ENCODE peak calls at places on chromosome 3, in six cellular contexts. C, R, S, W, Q and T are unnamed samples.

GRCh38 chr3:72977463-72977862 is 19.1 kb upstream of the PPP4R2 start:
- DNase-seq in C (no peak), R (no peak), S (no peak), W (no peak), Q (peak; percentile 63), T (no peak)

GRCh38 chr3:37859354-37859753 is 2.3 kb upstream of the CTDSPL start:
- DNase-seq in C (no peak), R (no peak), S (no peak), W (no peak), Q (no peak), T (no peak)

GRCh38 chr3:106168941-106169340 is 300.1 kb upstream of the CBLB start:
- DNase-seq in C (no peak), R (no peak), S (no peak), W (no peak), Q (no peak), T (no peak)

GRCh38 chr3:105527538-105527937 is 160.8 kb downstream of the ALCAM start:
- DNase-seq in C (no peak), R (no peak), S (no peak), W (no peak), Q (no peak), T (no peak)

GRCh38 chr3:76039431-76039830 is 254.1 kb upstream of the ZNF717 start:
- DNase-seq in C (no peak), R (no peak), S (no peak), W (no peak), Q (no peak), T (no peak)

GRCh38 chr3:55728461-55729100 is 241.5 kb upstream of the WNT5A start:
- DNase-seq in C (no peak), R (no peak), S (no peak), W (no peak), Q (no peak), T (no peak)

GRCh38 chr3:49671291-49672288 is 2.6 kb upstream of the APEH start:
- DNase-seq in C (peak; percentile 59), R (peak; percentile 44), S (peak; percentile 45), W (peak; percentile 77), Q (peak; percentile 83), T (peak; percentile 80)

GRCh38 chr3:110894574-110894973 is 177.0 kb upstream of the NECTIN3 start:
- DNase-seq in C (no peak), R (no peak), S (no peak), W (no peak), Q (no peak), T (no peak)

GRCh38 chr3:22836131-22836530 is 367.0 kb upstream of the UBE2E2 start:
- DNase-seq in C (no peak), R (no peak), S (no peak), W (no peak), Q (no peak), T (no peak)

GRCh38 chr3:10622456-10622855 is 117.1 kb upstream of the ATP2B2 start:
- DNase-seq in C (no peak), R (no peak), S (no peak), W (no peak), Q (no peak), T (no peak)

GRCh38 chr3:100033814-100034490 is 80.3 kb downstream of the FILIP1L start:
- DNase-seq in C (no peak), R (no peak), S (no peak), W (no peak), Q (no peak), T (no peak)

GRCh38 chr3:188041193-188041592 is 112.8 kb upstream of the LPP start:
- DNase-seq in C (no peak), R (no peak), S (no peak), W (no peak), Q (no peak), T (no peak)

GRCh38 chr3:18424213-18424861 is 802 bp downstream of the SATB1 start:
- DNase-seq in C (peak; percentile 7), R (peak; percentile 18), S (no peak), W (no peak), Q (peak; percentile 2), T (no peak)

GRCh38 chr3:35487396-35487795 is 151.9 kb upstream of the ARPP21 start:
- DNase-seq in C (no peak), R (no peak), S (no peak), W (no peak), Q (no peak), T (no peak)

GRCh38 chr3:127395663-127396320 is 107.9 kb upstream of the PRR20G start:
- DNase-seq in C (no peak), R (no peak), S (no peak), W (no peak), Q (no peak), T (no peak)

GRCh38 chr3:124007186-124007585 is 15.3 kb upstream of the ROPN1 start:
- DNase-seq in C (no peak), R (no peak), S (no peak), W (no peak), Q (peak; percentile 18), T (no peak)

GRCh38 chr3:98901032-98901464 is 447 bp downstream of the DCBLD2 start:
- DNase-seq in C (no peak), R (peak; percentile 49), S (no peak), W (peak; percentile 60), Q (peak; percentile 46), T (peak; percentile 21)

GRCh38 chr3:190089711-190090110 is 31.0 kb downstream of the P3H2 start:
- DNase-seq in C (no peak), R (no peak), S (no peak), W (no peak), Q (peak; percentile 95), T (no peak)

GRCh38 chr3:31999902-32000439 is 18.4 kb downstream of the ZNF860 start:
- DNase-seq in C (no peak), R (no peak), S (no peak), W (no peak), Q (no peak), T (no peak)

GRCh38 chr3:44892689-44893088 is 18.3 kb downstream of the TGM4 start:
- DNase-seq in C (no peak), R (no peak), S (no peak), W (no peak), Q (no peak), T (no peak)

GRCh38 chr3:56342475-56342874 is 125.8 kb downstream of the ERC2 start:
- DNase-seq in C (no peak), R (no peak), S (no peak), W (no peak), Q (no peak), T (no peak)

GRCh38 chr3:98967758-98968157 is 66.3 kb upstream of the DCBLD2 start:
- DNase-seq in C (no peak), R (no peak), S (no peak), W (no peak), Q (no peak), T (no peak)

GRCh38 chr3:134471521-134472193 is 14.1 kb downstream of the ANAPC13 start:
- DNase-seq in C (no peak), R (no peak), S (no peak), W (no peak), Q (no peak), T (no peak)